ENCODE peak calls at places on chromosomes 1 and 21, in four cellular contexts. L, Z, A and V are unnamed samples.

GRCh38 chr1:170663441-170664282 is at the start of gene PRRX1:
- DNase-seq in L (no peak), Z (no peak), A (peak), V (no peak)

GRCh38 chr1:51336004-51336403 is 5.6 kb upstream of the TTC39A start:
- DNase-seq in A (no peak), Z (no peak), L (no peak), V (peak)

GRCh38 chr1:22248746-22249145 is 105.8 kb upstream of the WNT4 start:
- DNase-seq in Z (no peak), A (no peak), L (no peak), V (no peak)

GRCh38 chr1:7207875-7208646 is 422.8 kb downstream of the CAMTA1 start:
- DNase-seq in A (peak), L (no peak), Z (peak), V (peak)

GRCh38 chr21:39313042-39313456 is 383 bp downstream of the BRWD1 start:
- DNase-seq in A (no peak), L (no peak), Z (peak), V (peak)

GRCh38 chr1:22613951-22614350 is 22.5 kb upstream of the C1QA start:
- DNase-seq in L (no peak), Z (peak), A (no peak), V (no peak)

GRCh38 chr21:38669186-38669585 is 136.5 kb upstream of the ETS2 start:
- DNase-seq in A (peak), L (no peak), Z (no peak), V (peak)

GRCh38 chr1:27496604-27497155 is 6.7 kb upstream of the WASF2 start:
- DNase-seq in A (peak), Z (peak), L (no peak), V (no peak)

GRCh38 chr21:38985423-38986378 is 180.0 kb downstream of the ETS2 start:
- DNase-seq in Z (no peak), A (peak), L (peak), V (peak)

GRCh38 chr1:224615861-224616760 is at the start of gene CNIH3:
- DNase-seq in L (no peak), Z (peak), A (peak), V (no peak)

GRCh38 chr1:230276401-230276800 is 149.7 kb downstream of the PGBD5 start:
- DNase-seq in Z (no peak), A (no peak), L (peak), V (no peak)
- TF ChIP-seq CTCF in Z (no peak), A (no peak), L (no peak), V (no peak)

GRCh38 chr1:67853704-67854103 is 20.4 kb upstream of the GNG12 start:
- DNase-seq in A (peak), L (no peak), Z (peak), V (peak)
- TF ChIP-seq CTCF in A (peak), L (peak), Z (peak), V (peak)

DNA sequence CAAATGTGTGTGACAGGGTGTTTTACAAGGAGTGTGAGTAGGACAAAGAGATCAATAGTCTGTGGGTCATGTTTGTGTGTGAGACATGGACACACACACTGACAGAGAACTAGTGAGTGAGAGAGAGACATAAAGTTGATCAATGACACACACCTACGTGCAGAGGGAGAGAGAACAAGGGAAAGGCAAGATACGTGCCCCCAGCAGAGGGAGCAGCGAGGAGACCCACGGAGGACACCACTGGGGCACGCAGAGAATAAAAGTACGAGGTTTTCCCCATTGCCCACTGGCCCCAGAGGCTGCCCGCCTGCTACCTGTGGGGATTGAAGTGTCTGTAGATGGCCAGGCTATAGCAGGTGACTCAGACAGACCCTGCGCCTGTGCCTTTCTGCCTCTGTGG is 130.2 kb upstream of the CSF3R start:
- DNase-seq in L (no peak), Z (peak), A (no peak), V (no peak)
- TF ChIP-seq CTCF in L (no peak), Z (peak), A (no peak), V (no peak)

DNA sequence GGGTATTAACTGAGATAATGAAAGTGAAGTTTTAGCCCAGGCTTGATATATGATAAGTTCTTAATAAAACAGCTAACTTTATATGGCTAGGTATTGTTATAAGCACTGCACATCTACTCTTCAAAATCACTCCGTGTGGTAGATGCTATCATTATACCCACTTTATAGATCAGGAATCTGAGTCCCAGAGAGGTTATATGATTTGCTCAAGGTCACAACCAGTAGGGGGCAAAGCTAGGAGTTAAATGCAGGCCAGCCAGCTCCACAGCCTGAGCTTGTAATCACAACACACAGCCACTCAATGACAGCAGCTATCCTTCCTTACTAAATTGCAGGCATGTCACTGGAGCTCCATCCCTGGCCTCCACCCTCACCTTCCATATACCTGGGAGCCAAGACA is 115.8 kb downstream of the CAPN8 start:
- DNase-seq in A (no peak), Z (no peak), L (no peak), V (no peak)
- TF ChIP-seq CTCF in A (no peak), Z (no peak), L (no peak), V (no peak)

DNA sequence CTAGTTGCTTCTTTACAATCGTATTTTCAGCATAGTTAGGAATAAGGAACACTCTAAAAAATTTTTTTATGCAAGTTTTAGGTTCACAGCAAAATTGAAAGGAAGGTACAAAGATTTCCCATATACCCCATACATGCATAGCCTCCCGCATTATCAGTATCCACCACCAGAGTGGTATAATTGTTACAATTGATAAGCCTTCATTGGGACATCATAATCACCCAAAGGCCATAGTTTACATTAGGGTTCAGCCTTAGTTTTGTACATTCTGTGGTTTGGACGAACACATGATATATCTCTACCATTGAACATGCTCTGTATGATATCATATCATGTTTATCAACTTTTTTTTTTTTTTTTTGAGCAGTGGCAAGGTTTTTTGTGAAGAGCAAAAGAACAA is 180.0 kb downstream of the SDCCAG8 start:
- DNase-seq in A (no peak), Z (no peak), L (no peak), V (no peak)
- TF ChIP-seq CTCF in A (peak), Z (peak), L (no peak), V (no peak)

GRCh38 chr21:19340303-19340702 is 936.7 kb upstream of the TMPRSS15 start:
- DNase-seq in L (no peak), A (no peak), Z (no peak), V (no peak)
- TF ChIP-seq CTCF in L (no peak), A (no peak), Z (peak), V (no peak)

GRCh38 chr1:24744911-24745710 is at the start of gene CLIC4:
- DNase-seq in Z (peak), A (peak), L (peak), V (peak)
- TF ChIP-seq CTCF in Z (no peak), A (peak), L (no peak), V (no peak)

GRCh38 chr21:20875741-20876140 is 122.5 kb upstream of the NCAM2 start:
- DNase-seq in L (no peak), A (no peak), Z (no peak), V (no peak)
- TF ChIP-seq CTCF in L (no peak), A (no peak), Z (no peak), V (no peak)